ENCODE peak calls at places on chromosomes 13 and 19, in eight cellular contexts. H is Panc1, L is brain microvascular endothelial cell, D is transverse colon, G is cardiac muscle cell, Z is PC-9, Y is tibial artery, P is heart right ventricle. A is an unnamed sample. For H3K27me3, the result is how much of the 10 kb centered on the place peaks cover.

GRCh38 chr13:49759503-49759902 is 33.0 kb downstream of the KPNA3 start:
- DNase-seq in L (peak), P (no peak), Z (no peak), G (no peak), D (no peak), H (no peak), Y (no peak), A (no peak)

GRCh38 chr19:17325881-17326594 is 8.6 kb downstream of the ANO8 start:
- DNase-seq in L (no peak), P (no peak), G (no peak), Y (peak), H (no peak), Z (no peak), D (no peak), A (no peak)

GRCh38 chr19:41932259-41933130 is 4.2 kb upstream of the ERFL start:
- DNase-seq in Y (no peak), Z (no peak), P (no peak), H (no peak), L (no peak), D (no peak), G (no peak), A (no peak)

GRCh38 chr19:46381746-46382345 is 31.5 kb downstream of the CCDC8 start:
- DNase-seq in Z (no peak), Y (no peak), P (no peak), D (no peak), L (no peak), H (no peak), G (no peak), A (no peak)

GRCh38 chr19:19133985-19134384 is 4.3 kb downstream of the TMEM161A start:
- DNase-seq in Y (no peak), P (no peak), L (no peak), G (no peak), D (no peak), H (no peak), Z (no peak), A (no peak)

GRCh38 chr19:49017041-49017665 is at the start of gene LHB:
- DNase-seq in Z (peak), Y (no peak), L (no peak), P (no peak), D (no peak), H (no peak), G (no peak), A (no peak)

GRCh38 chr13:23384111-23384510 is 49.4 kb downstream of the SACS start:
- DNase-seq in Z (no peak), L (peak), P (no peak), H (no peak), D (no peak), Y (no peak), G (no peak), A (peak)

GRCh38 chr13:29543230-29544215 is 52.0 kb downstream of the SLC7A1 start:
- DNase-seq in L (peak), Y (no peak), P (no peak), G (no peak), H (no peak), Z (no peak), D (no peak), A (no peak)

GRCh38 chr19:53808710-53809125 is 15.4 kb downstream of the NLRP12 start:
- DNase-seq in L (peak), Y (no peak), P (no peak), D (no peak), Z (peak), H (peak), G (peak), A (peak)

GRCh38 chr13:45674908-45675307 is 27.2 kb upstream of the CBY2 start:
- DNase-seq in P (no peak), G (peak), Z (no peak), L (peak), H (no peak), D (no peak), Y (no peak), A (peak)

GRCh38 chr13:24066405-24067292 is 93.9 kb upstream of the SPATA13 start:
- DNase-seq in D (no peak), H (no peak), Y (no peak), P (no peak), G (no peak), L (no peak), Z (no peak), A (no peak)

GRCh38 chr13:66210677-66211076 is 1019.5 kb downstream of the PCDH9 start:
- DNase-seq in D (no peak), L (peak), Z (peak), H (peak), G (no peak), Y (no peak), P (no peak), A (peak)

GRCh38 chr13:104854698-104855097 is 1680.8 kb downstream of the EFNB2 start:
- DNase-seq in P (no peak), Y (no peak), L (no peak), G (no peak), D (no peak), Z (no peak), H (no peak), A (no peak)

GRCh38 chr19:38061294-38061693 is 154.3 kb downstream of the SIPA1L3 start:
- DNase-seq in D (no peak), Z (no peak), G (no peak), H (no peak), L (peak), Y (no peak), P (no peak), A (peak)

GRCh38 chr13:89930861-89931260 is 1416.6 kb upstream of the MIR17HG start:
- DNase-seq in Y (no peak), P (no peak), G (no peak), D (no peak), L (no peak), H (no peak), Z (no peak), A (no peak)

GRCh38 chr19:11421607-11422098 is 2.5 kb upstream of the RGL3 start:
- DNase-seq in Y (peak), Z (peak), P (peak), G (peak), H (no peak), D (peak), L (no peak), A (no peak)

GRCh38 chr13:112118451-112119064 is 51.6 kb downstream of the SOX1 start:
- DNase-seq in Y (peak), L (no peak), Z (no peak), D (no peak), H (no peak), G (no peak), P (no peak), A (no peak)

GRCh38 chr13:112117955-112118302 is 51.0 kb downstream of the SOX1 start:
- DNase-seq in L (no peak), Y (peak), Z (no peak), H (no peak), P (no peak), D (no peak), G (no peak), A (no peak)

GRCh38 chr13:112115403-112116091 is 48.6 kb downstream of the SOX1 start:
- DNase-seq in Z (no peak), Y (no peak), D (no peak), P (no peak), H (no peak), L (no peak), G (no peak), A (no peak)

GRCh38 chr13:112116187-112116950 is 49.4 kb downstream of the SOX1 start:
- DNase-seq in L (no peak), G (no peak), P (no peak), D (no peak), H (no peak), Y (peak), Z (no peak), A (no peak)

DNA sequence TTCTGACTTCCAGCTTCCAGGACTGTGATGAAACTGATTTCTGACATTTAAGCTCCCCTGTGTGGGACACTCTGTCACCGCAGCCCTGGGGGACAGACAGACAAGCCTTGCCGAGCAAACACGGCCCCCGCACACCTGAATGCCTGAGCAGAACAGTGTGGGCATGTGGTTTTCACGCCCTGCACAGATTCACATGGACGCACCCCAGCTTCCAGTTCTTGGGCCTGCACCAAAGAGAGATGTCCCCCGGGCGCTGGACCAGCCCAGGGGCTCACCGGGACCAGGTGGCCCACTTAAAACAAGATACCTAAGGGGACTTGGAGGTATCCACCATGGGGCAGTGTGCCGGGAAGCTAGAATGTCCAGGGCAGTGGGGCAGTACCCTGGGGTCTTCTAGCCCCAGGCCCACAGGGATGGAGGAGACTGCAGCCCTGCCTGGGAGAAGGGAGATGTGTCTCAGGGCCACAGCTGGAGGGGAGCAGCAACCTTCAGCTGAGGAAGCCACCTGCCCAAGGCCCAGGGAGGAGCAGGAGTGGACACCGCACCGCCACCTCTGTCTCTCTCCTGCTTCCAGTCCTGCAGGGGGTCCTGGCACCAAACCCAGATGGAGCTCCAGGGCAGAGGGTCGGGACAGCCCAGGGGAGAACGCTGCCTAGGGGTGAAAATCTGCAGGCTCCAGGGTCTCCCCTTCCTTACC is 50.5 kb downstream of the SOX1 start:
- DNase-seq in Y (peak), Z (no peak), P (no peak), D (no peak), L (no peak), G (no peak), H (no peak), A (no peak)
- H3K27me3 ChIP-seq in Y (under half), Z (half or more), P (half or more), D (under half), L (under half), G (half or more), H (under half), A (under half)

GRCh38 chr19:2700660-2701360 is 1.7 kb downstream of the GNG7 start:
- DNase-seq in P (no peak), L (no peak), G (no peak), H (no peak), D (no peak), Z (no peak), Y (no peak), A (no peak)

GRCh38 chr19:2702170-2703076 is at the start of gene GNG7:
- DNase-seq in D (peak), G (peak), H (no peak), L (peak), Y (peak), Z (peak), P (peak), A (peak)

GRCh38 chr19:2701361-2702169 is 929 bp downstream of the GNG7 start:
- DNase-seq in L (no peak), H (no peak), Y (no peak), G (no peak), P (no peak), Z (no peak), D (no peak), A (no peak)

GRCh38 chr19:2703691-2704216 is 1.3 kb upstream of the GNG7 start:
- DNase-seq in G (no peak), L (no peak), H (no peak), P (no peak), D (no peak), Z (no peak), Y (no peak), A (no peak)

GRCh38 chr19:2703077-2703437 is 563 bp upstream of the GNG7 start:
- DNase-seq in Y (no peak), D (no peak), H (no peak), G (no peak), Z (no peak), L (no peak), P (no peak), A (no peak)
- H3K4me3 ChIP-seq in Y (peak), D (peak), H (peak), G (no peak), Z (no peak), L (no peak), P (peak), A (no peak)

DNA sequence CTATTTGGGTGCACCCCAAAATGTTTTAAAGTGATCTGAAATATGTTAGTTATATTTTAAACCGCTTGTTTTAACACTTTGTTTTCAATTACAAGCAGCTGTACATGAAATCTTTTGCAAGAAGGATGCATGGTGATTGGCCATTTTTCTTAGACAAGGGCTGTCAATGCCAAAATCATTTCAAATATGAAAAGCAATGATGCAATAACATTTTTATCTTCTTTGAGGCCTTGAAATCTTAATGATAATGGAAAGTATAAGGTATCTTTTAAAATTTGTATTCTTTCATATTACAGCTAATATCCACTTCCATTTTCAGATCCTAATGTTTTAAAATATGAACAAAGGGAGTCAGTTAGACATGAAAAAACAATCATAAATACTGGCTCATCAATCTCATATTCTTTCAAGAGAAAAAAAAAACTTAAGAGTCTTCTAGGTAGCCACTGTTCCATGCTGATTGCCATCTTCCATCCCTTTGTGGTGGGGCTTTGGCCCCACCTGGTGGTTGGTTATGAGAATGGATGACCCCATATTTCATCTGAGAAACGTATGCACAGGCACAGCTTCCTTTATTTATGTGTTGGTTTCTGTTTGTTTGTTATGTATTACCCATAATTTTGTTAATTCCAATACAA is 330.3 kb upstream of the MIR17HG start:
- DNase-seq in P (no peak), D (no peak), L (peak), Z (peak), Y (no peak), H (peak), G (peak), A (peak)
- TF ChIP-seq CTCF in P (peak), D (peak), L (peak), Z (peak), Y (peak), H (peak), G (peak), A (peak)

DNA sequence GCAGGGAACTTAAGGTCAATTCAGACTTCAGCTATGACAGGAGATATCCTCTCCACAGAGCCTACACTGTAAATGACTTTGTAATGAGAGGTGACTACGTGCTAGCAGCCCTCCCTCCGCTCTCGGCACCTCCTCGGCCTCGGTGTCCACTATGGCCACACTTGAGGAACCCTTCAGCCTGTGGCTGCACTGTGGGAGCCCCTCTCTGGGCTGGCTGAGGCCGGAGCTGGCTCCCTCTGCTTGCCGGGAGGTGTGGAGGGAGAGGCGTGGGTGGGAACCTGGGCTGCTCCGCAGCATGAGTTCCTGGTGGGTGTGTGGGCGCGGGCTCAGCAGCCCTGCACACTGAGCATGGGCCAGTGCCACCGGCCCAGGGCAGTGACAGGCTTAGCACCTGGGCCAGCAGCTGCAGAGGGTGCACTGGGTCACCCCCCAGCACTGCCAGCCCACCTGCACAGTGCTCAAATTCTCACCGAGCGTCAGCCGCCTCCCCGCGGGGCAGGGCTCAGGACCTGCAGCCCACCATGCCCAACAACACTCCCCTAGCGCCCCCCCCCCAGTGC is 137.6 kb upstream of the SPACA7 start:
- DNase-seq in D (no peak), Y (peak), H (no peak), G (no peak), P (no peak), Z (no peak), L (no peak), A (no peak)
- H3K27me3 ChIP-seq in D (under half), Y (under half), H (under half), G (under half), P (under half), Z (half or more), L (under half), A (under half)

DNA sequence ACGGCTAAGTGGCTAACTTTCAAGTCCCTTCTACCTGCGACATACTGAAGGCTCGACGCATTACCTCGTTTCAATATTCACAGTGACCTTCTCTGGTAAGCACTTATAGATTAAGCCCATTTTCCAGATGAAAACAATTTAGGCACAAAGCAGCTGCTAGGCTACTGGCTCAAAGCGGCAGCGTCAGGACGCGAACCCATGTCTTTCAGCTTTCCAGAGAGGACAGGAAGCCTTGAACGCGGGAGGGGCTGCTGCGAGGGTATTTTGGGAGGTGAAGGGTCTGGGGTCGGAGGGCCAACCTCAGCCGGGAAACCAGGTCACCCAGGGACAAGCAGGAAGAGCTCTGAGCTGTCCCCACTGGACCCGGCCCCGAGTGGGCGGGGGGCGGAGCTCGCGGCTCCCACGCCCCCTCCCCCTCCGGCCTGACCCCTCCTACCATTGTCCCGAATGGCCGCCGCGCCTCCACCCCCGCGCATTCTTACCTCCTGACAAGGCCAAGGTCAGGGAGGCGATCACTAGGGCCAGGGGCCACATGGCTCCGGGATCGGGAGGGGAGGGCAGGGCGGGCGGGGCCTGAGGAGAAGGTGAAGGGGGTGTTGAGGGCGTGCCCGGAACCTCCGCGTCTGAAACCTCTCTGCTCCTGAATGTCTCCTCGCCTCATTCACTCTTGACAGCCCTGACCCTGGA is at the start of gene KLK13:
- DNase-seq in G (peak), P (peak), L (no peak), D (no peak), H (no peak), Y (no peak), Z (peak), A (peak)
- H3K4me3 ChIP-seq in G (peak), P (peak), L (no peak), D (no peak), H (no peak), Y (no peak), Z (no peak), A (no peak)

DNA sequence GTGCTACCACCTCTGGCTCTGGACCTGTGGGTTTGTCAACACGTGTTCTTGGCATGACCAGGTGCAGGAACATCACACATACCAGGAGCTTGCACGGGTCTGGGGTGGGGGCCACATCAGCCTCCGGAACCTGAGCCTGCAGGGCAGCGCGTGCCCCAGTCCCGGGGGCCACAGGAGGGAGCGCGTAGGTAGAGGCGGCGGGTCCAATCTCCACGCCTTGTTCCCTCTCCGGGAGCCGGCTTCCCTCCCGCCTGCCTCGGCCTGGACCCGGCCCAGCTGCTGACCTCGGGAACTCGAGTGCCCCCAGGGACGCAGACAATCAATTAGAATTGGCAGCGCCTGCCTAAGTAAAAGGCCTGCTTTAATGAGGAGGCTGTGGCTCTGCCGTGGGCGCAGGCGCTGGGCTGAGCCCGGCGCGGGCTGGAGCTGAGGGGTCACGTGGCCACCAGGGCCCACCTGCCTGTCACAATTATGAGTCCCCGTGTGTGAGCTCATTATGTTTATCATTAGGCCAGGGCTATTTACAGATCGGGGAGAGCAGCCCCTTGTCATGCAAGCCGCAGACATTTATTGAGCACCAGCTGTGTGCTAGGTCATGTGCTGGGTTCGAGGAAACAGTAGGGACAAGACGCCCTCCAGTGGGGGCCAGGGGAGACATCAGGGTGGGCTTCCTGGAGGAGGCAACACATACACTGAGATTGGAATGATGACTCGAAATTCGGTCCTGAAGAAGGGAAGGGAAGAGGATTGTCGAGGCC is 32.2 kb upstream of the TNFAIP8L1 start:
- DNase-seq in L (no peak), H (no peak), Z (no peak), P (peak), D (no peak), Y (no peak), G (peak), A (no peak)
- TF ChIP-seq CTCF in L (no peak), H (no peak), Z (no peak), P (peak), D (no peak), Y (no peak), G (no peak), A (no peak)

GRCh38 chr19:10045371-10045770 is 32.1 kb downstream of the RDH8 start:
- DNase-seq in D (no peak), Z (no peak), L (no peak), P (no peak), Y (no peak), G (no peak), H (no peak), A (no peak)

GRCh38 chr19:10043286-10043927 is 30.1 kb downstream of the RDH8 start:
- DNase-seq in G (peak), D (no peak), H (no peak), Y (no peak), L (peak), P (no peak), Z (no peak), A (no peak)

GRCh38 chr19:10049626-10050025 is 36.3 kb downstream of the RDH8 start:
- DNase-seq in G (no peak), Z (no peak), Y (no peak), P (no peak), L (no peak), H (no peak), D (no peak), A (no peak)

DNA sequence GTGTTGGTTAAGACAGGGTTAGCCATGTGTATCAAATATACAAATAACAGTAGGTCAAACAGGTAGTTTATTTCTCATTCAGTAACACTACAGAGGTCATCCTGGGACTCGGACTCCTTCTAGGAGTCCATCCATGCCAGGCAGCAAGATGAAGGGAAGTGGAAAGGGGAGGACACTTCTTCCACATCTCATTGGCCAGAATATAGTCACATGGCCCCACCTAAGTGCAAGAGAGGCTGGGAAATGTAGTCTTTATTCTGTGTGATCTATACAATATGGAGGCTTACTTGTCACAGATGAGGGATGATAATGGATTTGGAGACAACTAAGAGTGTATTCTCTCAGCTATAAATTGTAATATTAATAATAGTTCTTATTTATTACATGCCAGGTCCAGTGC is 31.1 kb downstream of the RDH8 start:
- DNase-seq in H (no peak), P (no peak), G (no peak), D (no peak), L (no peak), Z (no peak), Y (no peak), A (no peak)
- H3K27me3 ChIP-seq in H (under half), P (under half), G (under half), D (under half), L (under half), Z (under half), Y (under half), A (under half)